ENCODE peak calls at places on chromosomes 2 and 18, in six cellular contexts. One of them, this sample, is unnamed.
A peak's percentile ranks its signal among the peaks of the same experiment; 100 is the strongest.

GRCh38 chr2:133936096-133936495 is 317.8 kb upstream of the MGAT5 start:
- DNase-seq in NT2/D1: no peak
- DNase-seq in activated CD4-positive, alpha-beta T cell treated with anti-CD3 and anti-CD28 coated beads, Interleukin-2, amount 10 ng/mL, durations not matched to agents 7 days and 5 days: no peak
- DNase-seq in fibroblast of the conjunctiva: no peak
- DNase-seq in spleen: no peak
- DNase-seq in stimulated activated naive B cell treated with anti-CD40 and anti-IgM and Interleukin-4, amounts not matched to agents 10 μg/mL and 1 μg/mL and 100 μg/mL, for 72 hours: no peak
- DNase-seq in this sample: no peak

GRCh38 chr2:227450921-227451654 is 20.9 kb upstream of the AGFG1 start:
- DNase-seq in spleen: no peak
- DNase-seq in fibroblast of the conjunctiva: no peak
- DNase-seq in stimulated activated naive B cell treated with anti-CD40 and anti-IgM and Interleukin-4, amounts not matched to agents 10 μg/mL and 1 μg/mL and 100 μg/mL, for 72 hours: no peak
- DNase-seq in activated CD4-positive, alpha-beta T cell treated with anti-CD3 and anti-CD28 coated beads, Interleukin-2, amount 10 ng/mL, durations not matched to agents 7 days and 5 days: no peak
- DNase-seq in NT2/D1: no peak
- DNase-seq in this sample: no peak

GRCh38 chr18:62485684-62486083 is 37.1 kb upstream of the ZCCHC2 start:
- DNase-seq in activated CD4-positive, alpha-beta T cell treated with anti-CD3 and anti-CD28 coated beads, Interleukin-2, amount 10 ng/mL, durations not matched to agents 7 days and 5 days: no peak
- DNase-seq in NT2/D1: no peak
- DNase-seq in stimulated activated naive B cell treated with anti-CD40 and anti-IgM and Interleukin-4, amounts not matched to agents 10 μg/mL and 1 μg/mL and 100 μg/mL, for 72 hours: no peak
- DNase-seq in spleen: no peak
- DNase-seq in fibroblast of the conjunctiva: no peak
- DNase-seq in this sample: no peak

GRCh38 chr18:59456657-59457056 is 97.6 kb upstream of the LMAN1 start:
- DNase-seq in spleen: no peak
- DNase-seq in activated CD4-positive, alpha-beta T cell treated with anti-CD3 and anti-CD28 coated beads, Interleukin-2, amount 10 ng/mL, durations not matched to agents 7 days and 5 days: no peak
- DNase-seq in fibroblast of the conjunctiva: no peak
- DNase-seq in NT2/D1: no peak
- DNase-seq in stimulated activated naive B cell treated with anti-CD40 and anti-IgM and Interleukin-4, amounts not matched to agents 10 μg/mL and 1 μg/mL and 100 μg/mL, for 72 hours: no peak
- DNase-seq in this sample: no peak

GRCh38 chr2:46239847-46240181 is 57.4 kb upstream of the EPAS1 start:
- DNase-seq in NT2/D1: no peak
- DNase-seq in activated CD4-positive, alpha-beta T cell treated with anti-CD3 and anti-CD28 coated beads, Interleukin-2, amount 10 ng/mL, durations not matched to agents 7 days and 5 days: peak; percentile 75
- DNase-seq in spleen: peak; percentile 70
- DNase-seq in fibroblast of the conjunctiva: no peak
- DNase-seq in stimulated activated naive B cell treated with anti-CD40 and anti-IgM and Interleukin-4, amounts not matched to agents 10 μg/mL and 1 μg/mL and 100 μg/mL, for 72 hours: no peak
- DNase-seq in this sample: peak; percentile 41

GRCh38 chr2:241941691-241942301 is 72.3 kb downstream of the RTP5 start:
- DNase-seq in spleen: peak; percentile 62
- DNase-seq in NT2/D1: no peak
- DNase-seq in activated CD4-positive, alpha-beta T cell treated with anti-CD3 and anti-CD28 coated beads, Interleukin-2, amount 10 ng/mL, durations not matched to agents 7 days and 5 days: no peak
- DNase-seq in fibroblast of the conjunctiva: no peak
- DNase-seq in stimulated activated naive B cell treated with anti-CD40 and anti-IgM and Interleukin-4, amounts not matched to agents 10 μg/mL and 1 μg/mL and 100 μg/mL, for 72 hours: no peak
- DNase-seq in this sample: no peak

GRCh38 chr2:109438773-109439191 is 175.0 kb downstream of the SEPTIN10 start:
- DNase-seq in activated CD4-positive, alpha-beta T cell treated with anti-CD3 and anti-CD28 coated beads, Interleukin-2, amount 10 ng/mL, durations not matched to agents 7 days and 5 days: no peak
- DNase-seq in NT2/D1: no peak
- DNase-seq in fibroblast of the conjunctiva: no peak
- DNase-seq in spleen: no peak
- DNase-seq in stimulated activated naive B cell treated with anti-CD40 and anti-IgM and Interleukin-4, amounts not matched to agents 10 μg/mL and 1 μg/mL and 100 μg/mL, for 72 hours: no peak
- DNase-seq in this sample: no peak

GRCh38 chr18:58863539-58864145 is 1.0 kb upstream of the ZNF532 start:
- DNase-seq in NT2/D1: no peak
- DNase-seq in fibroblast of the conjunctiva: no peak
- DNase-seq in stimulated activated naive B cell treated with anti-CD40 and anti-IgM and Interleukin-4, amounts not matched to agents 10 μg/mL and 1 μg/mL and 100 μg/mL, for 72 hours: peak; percentile 26
- DNase-seq in spleen: peak; percentile 89
- DNase-seq in activated CD4-positive, alpha-beta T cell treated with anti-CD3 and anti-CD28 coated beads, Interleukin-2, amount 10 ng/mL, durations not matched to agents 7 days and 5 days: peak; percentile 22
- DNase-seq in this sample: no peak

GRCh38 chr18:77082316-77082715 is 50.3 kb downstream of the MBP start:
- DNase-seq in spleen: no peak
- DNase-seq in activated CD4-positive, alpha-beta T cell treated with anti-CD3 and anti-CD28 coated beads, Interleukin-2, amount 10 ng/mL, durations not matched to agents 7 days and 5 days: no peak
- DNase-seq in stimulated activated naive B cell treated with anti-CD40 and anti-IgM and Interleukin-4, amounts not matched to agents 10 μg/mL and 1 μg/mL and 100 μg/mL, for 72 hours: no peak
- DNase-seq in NT2/D1: no peak
- DNase-seq in fibroblast of the conjunctiva: no peak
- DNase-seq in this sample: no peak

GRCh38 chr2:37656512-37657423 is 14.7 kb downstream of the CDC42EP3 start:
- DNase-seq in stimulated activated naive B cell treated with anti-CD40 and anti-IgM and Interleukin-4, amounts not matched to agents 10 μg/mL and 1 μg/mL and 100 μg/mL, for 72 hours: no peak
- DNase-seq in NT2/D1: peak; percentile 90
- DNase-seq in spleen: no peak
- DNase-seq in fibroblast of the conjunctiva: no peak
- DNase-seq in activated CD4-positive, alpha-beta T cell treated with anti-CD3 and anti-CD28 coated beads, Interleukin-2, amount 10 ng/mL, durations not matched to agents 7 days and 5 days: no peak
- DNase-seq in this sample: no peak

GRCh38 chr2:121524650-121525425 is 5.8 kb upstream of the RNU4ATAC start:
- DNase-seq in NT2/D1: no peak
- DNase-seq in spleen: no peak
- DNase-seq in stimulated activated naive B cell treated with anti-CD40 and anti-IgM and Interleukin-4, amounts not matched to agents 10 μg/mL and 1 μg/mL and 100 μg/mL, for 72 hours: no peak
- DNase-seq in activated CD4-positive, alpha-beta T cell treated with anti-CD3 and anti-CD28 coated beads, Interleukin-2, amount 10 ng/mL, durations not matched to agents 7 days and 5 days: no peak
- DNase-seq in fibroblast of the conjunctiva: no peak
- DNase-seq in this sample: no peak

GRCh38 chr2:196316050-196316430 is 144.7 kb upstream of the STK17B start:
- DNase-seq in NT2/D1: no peak
- DNase-seq in fibroblast of the conjunctiva: no peak
- DNase-seq in spleen: no peak
- DNase-seq in stimulated activated naive B cell treated with anti-CD40 and anti-IgM and Interleukin-4, amounts not matched to agents 10 μg/mL and 1 μg/mL and 100 μg/mL, for 72 hours: no peak
- DNase-seq in activated CD4-positive, alpha-beta T cell treated with anti-CD3 and anti-CD28 coated beads, Interleukin-2, amount 10 ng/mL, durations not matched to agents 7 days and 5 days: no peak
- DNase-seq in this sample: no peak

GRCh38 chr2:101985101-101985792 is 6.5 kb upstream of the IL1R2 start:
- DNase-seq in NT2/D1: no peak
- DNase-seq in stimulated activated naive B cell treated with anti-CD40 and anti-IgM and Interleukin-4, amounts not matched to agents 10 μg/mL and 1 μg/mL and 100 μg/mL, for 72 hours: no peak
- DNase-seq in spleen: no peak
- DNase-seq in fibroblast of the conjunctiva: no peak
- DNase-seq in activated CD4-positive, alpha-beta T cell treated with anti-CD3 and anti-CD28 coated beads, Interleukin-2, amount 10 ng/mL, durations not matched to agents 7 days and 5 days: no peak
- DNase-seq in this sample: no peak

GRCh38 chr2:73283545-73284295 is 558 bp downstream of the FBXO41 start:
- DNase-seq in NT2/D1: no peak
- DNase-seq in spleen: no peak
- DNase-seq in activated CD4-positive, alpha-beta T cell treated with anti-CD3 and anti-CD28 coated beads, Interleukin-2, amount 10 ng/mL, durations not matched to agents 7 days and 5 days: peak; percentile 30
- DNase-seq in stimulated activated naive B cell treated with anti-CD40 and anti-IgM and Interleukin-4, amounts not matched to agents 10 μg/mL and 1 μg/mL and 100 μg/mL, for 72 hours: no peak
- DNase-seq in fibroblast of the conjunctiva: no peak
- DNase-seq in this sample: no peak

GRCh38 chr2:58896600-58896999 is 655.5 kb upstream of the FANCL start:
- DNase-seq in spleen: no peak
- DNase-seq in fibroblast of the conjunctiva: peak; percentile 49
- DNase-seq in activated CD4-positive, alpha-beta T cell treated with anti-CD3 and anti-CD28 coated beads, Interleukin-2, amount 10 ng/mL, durations not matched to agents 7 days and 5 days: no peak
- DNase-seq in stimulated activated naive B cell treated with anti-CD40 and anti-IgM and Interleukin-4, amounts not matched to agents 10 μg/mL and 1 μg/mL and 100 μg/mL, for 72 hours: no peak
- DNase-seq in NT2/D1: no peak
- DNase-seq in this sample: no peak

GRCh38 chr2:135248611-135249010 is 196.5 kb downstream of the RAB3GAP1 start:
- DNase-seq in NT2/D1: no peak
- DNase-seq in spleen: no peak
- DNase-seq in stimulated activated naive B cell treated with anti-CD40 and anti-IgM and Interleukin-4, amounts not matched to agents 10 μg/mL and 1 μg/mL and 100 μg/mL, for 72 hours: no peak
- DNase-seq in activated CD4-positive, alpha-beta T cell treated with anti-CD3 and anti-CD28 coated beads, Interleukin-2, amount 10 ng/mL, durations not matched to agents 7 days and 5 days: no peak
- DNase-seq in fibroblast of the conjunctiva: no peak
- DNase-seq in this sample: no peak

GRCh38 chr2:235141411-235142128 is 189.8 kb downstream of the SH3BP4 start:
- DNase-seq in fibroblast of the conjunctiva: no peak
- DNase-seq in NT2/D1: no peak
- DNase-seq in spleen: no peak
- DNase-seq in activated CD4-positive, alpha-beta T cell treated with anti-CD3 and anti-CD28 coated beads, Interleukin-2, amount 10 ng/mL, durations not matched to agents 7 days and 5 days: no peak
- DNase-seq in stimulated activated naive B cell treated with anti-CD40 and anti-IgM and Interleukin-4, amounts not matched to agents 10 μg/mL and 1 μg/mL and 100 μg/mL, for 72 hours: no peak
- DNase-seq in this sample: no peak

GRCh38 chr2:5123597-5124196 is 568.5 kb upstream of the SOX11 start:
- DNase-seq in fibroblast of the conjunctiva: no peak
- DNase-seq in activated CD4-positive, alpha-beta T cell treated with anti-CD3 and anti-CD28 coated beads, Interleukin-2, amount 10 ng/mL, durations not matched to agents 7 days and 5 days: no peak
- DNase-seq in spleen: no peak
- DNase-seq in NT2/D1: no peak
- DNase-seq in stimulated activated naive B cell treated with anti-CD40 and anti-IgM and Interleukin-4, amounts not matched to agents 10 μg/mL and 1 μg/mL and 100 μg/mL, for 72 hours: no peak
- DNase-seq in this sample: no peak

GRCh38 chr2:52034706-52035105 is 1002.8 kb upstream of the NRXN1 start:
- DNase-seq in spleen: no peak
- DNase-seq in NT2/D1: no peak
- DNase-seq in fibroblast of the conjunctiva: no peak
- DNase-seq in stimulated activated naive B cell treated with anti-CD40 and anti-IgM and Interleukin-4, amounts not matched to agents 10 μg/mL and 1 μg/mL and 100 μg/mL, for 72 hours: no peak
- DNase-seq in activated CD4-positive, alpha-beta T cell treated with anti-CD3 and anti-CD28 coated beads, Interleukin-2, amount 10 ng/mL, durations not matched to agents 7 days and 5 days: no peak
- DNase-seq in this sample: no peak

GRCh38 chr18:55421612-55422381 is 166.2 kb downstream of the TCF4 start:
- DNase-seq in activated CD4-positive, alpha-beta T cell treated with anti-CD3 and anti-CD28 coated beads, Interleukin-2, amount 10 ng/mL, durations not matched to agents 7 days and 5 days: no peak
- DNase-seq in stimulated activated naive B cell treated with anti-CD40 and anti-IgM and Interleukin-4, amounts not matched to agents 10 μg/mL and 1 μg/mL and 100 μg/mL, for 72 hours: no peak
- DNase-seq in fibroblast of the conjunctiva: no peak
- DNase-seq in spleen: no peak
- DNase-seq in NT2/D1: no peak
- DNase-seq in this sample: no peak

GRCh38 chr2:179691235-179691634 is 170.2 kb downstream of the ZNF385B start:
- DNase-seq in stimulated activated naive B cell treated with anti-CD40 and anti-IgM and Interleukin-4, amounts not matched to agents 10 μg/mL and 1 μg/mL and 100 μg/mL, for 72 hours: no peak
- DNase-seq in NT2/D1: no peak
- DNase-seq in activated CD4-positive, alpha-beta T cell treated with anti-CD3 and anti-CD28 coated beads, Interleukin-2, amount 10 ng/mL, durations not matched to agents 7 days and 5 days: no peak
- DNase-seq in fibroblast of the conjunctiva: no peak
- DNase-seq in spleen: no peak
- DNase-seq in this sample: no peak

GRCh38 chr2:102803897-102804217 is 42.0 kb downstream of the TMEM182 start:
- DNase-seq in activated CD4-positive, alpha-beta T cell treated with anti-CD3 and anti-CD28 coated beads, Interleukin-2, amount 10 ng/mL, durations not matched to agents 7 days and 5 days: no peak
- DNase-seq in fibroblast of the conjunctiva: no peak
- DNase-seq in stimulated activated naive B cell treated with anti-CD40 and anti-IgM and Interleukin-4, amounts not matched to agents 10 μg/mL and 1 μg/mL and 100 μg/mL, for 72 hours: no peak
- DNase-seq in NT2/D1: no peak
- DNase-seq in spleen: no peak
- DNase-seq in this sample: no peak

GRCh38 chr2:6103949-6104348 is 411.8 kb downstream of the SOX11 start:
- DNase-seq in activated CD4-positive, alpha-beta T cell treated with anti-CD3 and anti-CD28 coated beads, Interleukin-2, amount 10 ng/mL, durations not matched to agents 7 days and 5 days: no peak
- DNase-seq in spleen: no peak
- DNase-seq in NT2/D1: no peak
- DNase-seq in fibroblast of the conjunctiva: no peak
- DNase-seq in stimulated activated naive B cell treated with anti-CD40 and anti-IgM and Interleukin-4, amounts not matched to agents 10 μg/mL and 1 μg/mL and 100 μg/mL, for 72 hours: no peak
- DNase-seq in this sample: no peak

GRCh38 chr2:239361311-239361642 is 39.5 kb downstream of the HDAC4 start:
- DNase-seq in stimulated activated naive B cell treated with anti-CD40 and anti-IgM and Interleukin-4, amounts not matched to agents 10 μg/mL and 1 μg/mL and 100 μg/mL, for 72 hours: no peak
- DNase-seq in fibroblast of the conjunctiva: no peak
- DNase-seq in spleen: no peak
- DNase-seq in NT2/D1: no peak
- DNase-seq in activated CD4-positive, alpha-beta T cell treated with anti-CD3 and anti-CD28 coated beads, Interleukin-2, amount 10 ng/mL, durations not matched to agents 7 days and 5 days: no peak
- DNase-seq in this sample: no peak

GRCh38 chr18:8333961-8334360 is 275.3 kb upstream of the RAB12 start:
- DNase-seq in stimulated activated naive B cell treated with anti-CD40 and anti-IgM and Interleukin-4, amounts not matched to agents 10 μg/mL and 1 μg/mL and 100 μg/mL, for 72 hours: no peak
- DNase-seq in activated CD4-positive, alpha-beta T cell treated with anti-CD3 and anti-CD28 coated beads, Interleukin-2, amount 10 ng/mL, durations not matched to agents 7 days and 5 days: no peak
- DNase-seq in NT2/D1: no peak
- DNase-seq in spleen: no peak
- DNase-seq in fibroblast of the conjunctiva: no peak
- DNase-seq in this sample: no peak

GRCh38 chr2:197852127-197852526 is 47.7 kb downstream of the PLCL1 start:
- DNase-seq in NT2/D1: no peak
- DNase-seq in stimulated activated naive B cell treated with anti-CD40 and anti-IgM and Interleukin-4, amounts not matched to agents 10 μg/mL and 1 μg/mL and 100 μg/mL, for 72 hours: no peak
- DNase-seq in fibroblast of the conjunctiva: no peak
- DNase-seq in spleen: no peak
- DNase-seq in activated CD4-positive, alpha-beta T cell treated with anti-CD3 and anti-CD28 coated beads, Interleukin-2, amount 10 ng/mL, durations not matched to agents 7 days and 5 days: no peak
- DNase-seq in this sample: no peak

GRCh38 chr2:59389240-59389639 is 1148.1 kb upstream of the FANCL start:
- DNase-seq in fibroblast of the conjunctiva: no peak
- DNase-seq in stimulated activated naive B cell treated with anti-CD40 and anti-IgM and Interleukin-4, amounts not matched to agents 10 μg/mL and 1 μg/mL and 100 μg/mL, for 72 hours: no peak
- DNase-seq in spleen: no peak
- DNase-seq in NT2/D1: no peak
- DNase-seq in activated CD4-positive, alpha-beta T cell treated with anti-CD3 and anti-CD28 coated beads, Interleukin-2, amount 10 ng/mL, durations not matched to agents 7 days and 5 days: no peak
- DNase-seq in this sample: no peak

GRCh38 chr2:189506514-189506976 is 65.3 kb downstream of the WDR75 start:
- DNase-seq in activated CD4-positive, alpha-beta T cell treated with anti-CD3 and anti-CD28 coated beads, Interleukin-2, amount 10 ng/mL, durations not matched to agents 7 days and 5 days: no peak
- DNase-seq in stimulated activated naive B cell treated with anti-CD40 and anti-IgM and Interleukin-4, amounts not matched to agents 10 μg/mL and 1 μg/mL and 100 μg/mL, for 72 hours: no peak
- DNase-seq in NT2/D1: no peak
- DNase-seq in spleen: no peak
- DNase-seq in fibroblast of the conjunctiva: no peak
- DNase-seq in this sample: no peak

GRCh38 chr2:173588931-173589369 is 234.3 kb downstream of the CDCA7 start:
- DNase-seq in spleen: no peak
- DNase-seq in activated CD4-positive, alpha-beta T cell treated with anti-CD3 and anti-CD28 coated beads, Interleukin-2, amount 10 ng/mL, durations not matched to agents 7 days and 5 days: no peak
- DNase-seq in NT2/D1: no peak
- DNase-seq in fibroblast of the conjunctiva: no peak
- DNase-seq in stimulated activated naive B cell treated with anti-CD40 and anti-IgM and Interleukin-4, amounts not matched to agents 10 μg/mL and 1 μg/mL and 100 μg/mL, for 72 hours: no peak
- DNase-seq in this sample: no peak

GRCh38 chr2:111121028-111121872 is 536 bp downstream of the BCL2L11 start:
- DNase-seq in spleen: peak; percentile 92
- DNase-seq in fibroblast of the conjunctiva: no peak
- DNase-seq in activated CD4-positive, alpha-beta T cell treated with anti-CD3 and anti-CD28 coated beads, Interleukin-2, amount 10 ng/mL, durations not matched to agents 7 days and 5 days: peak; percentile 53
- DNase-seq in stimulated activated naive B cell treated with anti-CD40 and anti-IgM and Interleukin-4, amounts not matched to agents 10 μg/mL and 1 μg/mL and 100 μg/mL, for 72 hours: peak; percentile 48
- DNase-seq in NT2/D1: no peak
- DNase-seq in this sample: peak; percentile 28

GRCh38 chr2:33441235-33441810 is 35.1 kb upstream of the RASGRP3 start:
- DNase-seq in stimulated activated naive B cell treated with anti-CD40 and anti-IgM and Interleukin-4, amounts not matched to agents 10 μg/mL and 1 μg/mL and 100 μg/mL, for 72 hours: peak; percentile 4
- DNase-seq in fibroblast of the conjunctiva: peak; percentile 72
- DNase-seq in NT2/D1: peak; percentile 52
- DNase-seq in spleen: no peak
- DNase-seq in activated CD4-positive, alpha-beta T cell treated with anti-CD3 and anti-CD28 coated beads, Interleukin-2, amount 10 ng/mL, durations not matched to agents 7 days and 5 days: peak; percentile 31
- DNase-seq in this sample: no peak

GRCh38 chr2:180077295-180077906 is 70.3 kb upstream of the CWC22 start:
- DNase-seq in stimulated activated naive B cell treated with anti-CD40 and anti-IgM and Interleukin-4, amounts not matched to agents 10 μg/mL and 1 μg/mL and 100 μg/mL, for 72 hours: no peak
- DNase-seq in fibroblast of the conjunctiva: peak; percentile 12
- DNase-seq in activated CD4-positive, alpha-beta T cell treated with anti-CD3 and anti-CD28 coated beads, Interleukin-2, amount 10 ng/mL, durations not matched to agents 7 days and 5 days: no peak
- DNase-seq in NT2/D1: no peak
- DNase-seq in spleen: no peak
- DNase-seq in this sample: no peak

GRCh38 chr2:182259629-182260150 is 167.1 kb downstream of the PDE1A start:
- DNase-seq in spleen: no peak
- DNase-seq in NT2/D1: no peak
- DNase-seq in stimulated activated naive B cell treated with anti-CD40 and anti-IgM and Interleukin-4, amounts not matched to agents 10 μg/mL and 1 μg/mL and 100 μg/mL, for 72 hours: no peak
- DNase-seq in fibroblast of the conjunctiva: peak; percentile 36
- DNase-seq in activated CD4-positive, alpha-beta T cell treated with anti-CD3 and anti-CD28 coated beads, Interleukin-2, amount 10 ng/mL, durations not matched to agents 7 days and 5 days: no peak
- DNase-seq in this sample: no peak

GRCh38 chr2:42135381-42136312 is 33.5 kb upstream of the EML4 start:
- DNase-seq in NT2/D1: no peak
- DNase-seq in spleen: no peak
- DNase-seq in activated CD4-positive, alpha-beta T cell treated with anti-CD3 and anti-CD28 coated beads, Interleukin-2, amount 10 ng/mL, durations not matched to agents 7 days and 5 days: no peak
- DNase-seq in stimulated activated naive B cell treated with anti-CD40 and anti-IgM and Interleukin-4, amounts not matched to agents 10 μg/mL and 1 μg/mL and 100 μg/mL, for 72 hours: no peak
- DNase-seq in fibroblast of the conjunctiva: no peak
- DNase-seq in this sample: no peak

GRCh38 chr18:25896178-25896780 is 194.1 kb downstream of the SS18 start:
- DNase-seq in spleen: no peak
- DNase-seq in NT2/D1: peak; percentile 1
- DNase-seq in activated CD4-positive, alpha-beta T cell treated with anti-CD3 and anti-CD28 coated beads, Interleukin-2, amount 10 ng/mL, durations not matched to agents 7 days and 5 days: peak; percentile 35
- DNase-seq in stimulated activated naive B cell treated with anti-CD40 and anti-IgM and Interleukin-4, amounts not matched to agents 10 μg/mL and 1 μg/mL and 100 μg/mL, for 72 hours: no peak
- DNase-seq in fibroblast of the conjunctiva: peak; percentile 20
- DNase-seq in this sample: no peak